ENCODE peak calls at places on chromosomes 6 and 20, in four cellular contexts. One of them, this sample, is unnamed.

GRCh38 chr6:797479-798077 is 104.6 kb upstream of the EXOC2 start:
- DNase-seq in HepG2: peak; percentile 45
- DNase-seq in Panc1: peak; percentile 46
- DNase-seq in K562: peak; percentile 66
- DNase-seq in this sample: peak; percentile 41

GRCh38 chr20:38346247-38346651 is at the start of gene LBP:
- DNase-seq in K562: no peak
- DNase-seq in Panc1: no peak
- DNase-seq in HepG2: no peak
- DNase-seq in this sample: no peak

GRCh38 chr6:27592481-27593199 is 119.7 kb upstream of the ZNF184 start:
- DNase-seq in Panc1: peak; percentile 98
- DNase-seq in K562: peak; percentile 94
- DNase-seq in HepG2: peak; percentile 84
- DNase-seq in this sample: no peak

GRCh38 chr6:62746968-62747367 is 460.9 kb upstream of the KHDRBS2 start:
- DNase-seq in Panc1: no peak
- DNase-seq in HepG2: no peak
- DNase-seq in K562: no peak
- DNase-seq in this sample: no peak

GRCh38 chr6:137233561-137234504 is 14.6 kb upstream of the IFNGR1 start:
- DNase-seq in HepG2: peak; percentile 58
- DNase-seq in Panc1: no peak
- DNase-seq in K562: peak; percentile 36
- DNase-seq in this sample: no peak

GRCh38 chr6:126170875-126171489 is 168.9 kb upstream of the CENPW start:
- DNase-seq in Panc1: no peak
- DNase-seq in K562: peak; percentile 76
- DNase-seq in HepG2: peak; percentile 52
- DNase-seq in this sample: no peak

GRCh38 chr6:3732345-3733141 is 19.0 kb downstream of the PXDC1 start:
- DNase-seq in HepG2: peak; percentile 64
- DNase-seq in K562: peak; percentile 87
- DNase-seq in Panc1: no peak
- DNase-seq in this sample: no peak

GRCh38 chr6:138267971-138268895 is 49.9 kb upstream of the PBOV1 start:
- DNase-seq in K562: no peak
- DNase-seq in HepG2: peak; percentile 24
- DNase-seq in Panc1: no peak
- DNase-seq in this sample: no peak

GRCh38 chr6:122151768-122152167 is 247.7 kb upstream of the HSF2 start:
- DNase-seq in Panc1: no peak
- DNase-seq in HepG2: no peak
- DNase-seq in K562: no peak
- DNase-seq in this sample: no peak

GRCh38 chr6:16055852-16056251 is 73.0 kb upstream of the MYLIP start:
- DNase-seq in K562: no peak
- DNase-seq in HepG2: no peak
- DNase-seq in Panc1: no peak
- DNase-seq in this sample: no peak

GRCh38 chr6:82507112-82507511 is 143.5 kb downstream of the TPBG start:
- DNase-seq in Panc1: no peak
- DNase-seq in K562: no peak
- DNase-seq in HepG2: no peak
- DNase-seq in this sample: no peak

GRCh38 chr20:24957326-24957996 is 8.4 kb downstream of the CST7 start:
- DNase-seq in HepG2: no peak
- DNase-seq in K562: no peak
- DNase-seq in Panc1: no peak
- DNase-seq in this sample: no peak

GRCh38 chr20:611843-612185 is 1.7 kb upstream of the TCF15 start:
- DNase-seq in HepG2: no peak
- DNase-seq in K562: no peak
- DNase-seq in Panc1: no peak
- DNase-seq in this sample: no peak

GRCh38 chr20:53157443-53158408 is 185.6 kb downstream of the TSHZ2 start:
- DNase-seq in K562: peak; percentile 79
- DNase-seq in Panc1: peak; percentile 13
- DNase-seq in HepG2: peak; percentile 72
- DNase-seq in this sample: peak; percentile 72

GRCh38 chr6:25883991-25884390 is 9.9 kb upstream of the SLC17A3 start:
- DNase-seq in Panc1: no peak
- DNase-seq in HepG2: peak; percentile 46
- DNase-seq in K562: no peak
- DNase-seq in this sample: no peak

GRCh38 chr6:9621276-9621675 is 793.6 kb downstream of the TFAP2A start:
- DNase-seq in HepG2: no peak
- DNase-seq in Panc1: no peak
- DNase-seq in K562: no peak
- DNase-seq in this sample: no peak

GRCh38 chr20:57258055-57258454 is 8.4 kb downstream of the BMP7 start:
- DNase-seq in K562: no peak
- DNase-seq in HepG2: no peak
- DNase-seq in Panc1: no peak
- DNase-seq in this sample: no peak

GRCh38 chr6:145275787-145276186 is 459.5 kb downstream of the EPM2A start:
- DNase-seq in HepG2: peak; percentile 55
- DNase-seq in Panc1: no peak
- DNase-seq in K562: no peak
- DNase-seq in this sample: no peak

GRCh38 chr20:61901421-61902212 is 164.1 kb downstream of the TAF4 start:
- DNase-seq in Panc1: no peak
- DNase-seq in HepG2: no peak
- DNase-seq in K562: no peak
- DNase-seq in this sample: no peak

GRCh38 chr6:138410972-138411667 is 7.1 kb downstream of the HEBP2 start:
- DNase-seq in Panc1: peak; percentile 71
- DNase-seq in K562: no peak
- DNase-seq in HepG2: no peak
- DNase-seq in this sample: peak; percentile 16

GRCh38 chr6:81996414-81996813 is 243.9 kb upstream of the TENT5A start:
- DNase-seq in Panc1: no peak
- DNase-seq in K562: no peak
- DNase-seq in HepG2: no peak
- DNase-seq in this sample: no peak

GRCh38 chr6:92495246-92495645 is 924.1 kb downstream of the EPHA7 start:
- DNase-seq in K562: no peak
- DNase-seq in Panc1: no peak
- DNase-seq in HepG2: no peak
- DNase-seq in this sample: no peak

GRCh38 chr20:38153011-38153329 is 12.1 kb downstream of the TGM2 start:
- DNase-seq in Panc1: no peak
- DNase-seq in HepG2: no peak
- DNase-seq in K562: no peak
- DNase-seq in this sample: no peak

GRCh38 chr6:23855497-23856116 is 270.4 kb upstream of the NRSN1 start:
- DNase-seq in K562: no peak
- DNase-seq in Panc1: no peak
- DNase-seq in HepG2: no peak
- DNase-seq in this sample: no peak

GRCh38 chr6:67790569-67790968 is 844.5 kb upstream of the ADGRB3 start:
- DNase-seq in HepG2: no peak
- DNase-seq in K562: no peak
- DNase-seq in Panc1: no peak
- DNase-seq in this sample: no peak

GRCh38 chr6:157830354-157831017 is 7.4 kb downstream of the SNX9 start:
- DNase-seq in Panc1: no peak
- DNase-seq in HepG2: no peak
- DNase-seq in K562: no peak
- DNase-seq in this sample: no peak

GRCh38 chr6:121879149-121879548 is 443.7 kb downstream of the GJA1 start:
- DNase-seq in HepG2: no peak
- DNase-seq in K562: no peak
- DNase-seq in Panc1: no peak
- DNase-seq in this sample: no peak

GRCh38 chr6:125196613-125197012 is 43.0 kb downstream of the TPD52L1 start:
- DNase-seq in HepG2: no peak
- DNase-seq in K562: no peak
- DNase-seq in Panc1: no peak
- DNase-seq in this sample: no peak

GRCh38 chr6:39074486-39074885 is 25.9 kb downstream of the GLP1R start:
- DNase-seq in Panc1: no peak
- DNase-seq in HepG2: no peak
- DNase-seq in K562: no peak
- DNase-seq in this sample: no peak

GRCh38 chr6:161618816-161619454 is 345.1 kb upstream of the AGPAT4 start:
- DNase-seq in K562: peak; percentile 51
- DNase-seq in Panc1: peak; percentile 35
- DNase-seq in HepG2: peak; percentile 49
- DNase-seq in this sample: peak; percentile 10

GRCh38 chr6:20432692-20433091 is 31.0 kb downstream of the E2F3 start:
- DNase-seq in Panc1: no peak
- DNase-seq in K562: no peak
- DNase-seq in HepG2: no peak
- DNase-seq in this sample: no peak
- TF ChIP-seq TCF7L2 in Panc1: no peak
- TF ChIP-seq TCF7L2 in K562: no peak
- TF ChIP-seq TCF7L2 in HepG2: no peak
- TF ChIP-seq TCF7L2 in this sample: no peak

GRCh38 chr6:140601409-140601808 is 1227.0 kb upstream of the CITED2 start:
- DNase-seq in Panc1: no peak
- DNase-seq in K562: no peak
- DNase-seq in HepG2: no peak
- DNase-seq in this sample: no peak

GRCh38 chr6:140597181-140597580 is 1222.7 kb upstream of the CITED2 start:
- DNase-seq in HepG2: no peak
- DNase-seq in Panc1: no peak
- DNase-seq in K562: no peak
- DNase-seq in this sample: no peak

GRCh38 chr6:140602843-140603242 is 1228.4 kb upstream of the CITED2 start:
- DNase-seq in K562: no peak
- DNase-seq in Panc1: no peak
- DNase-seq in HepG2: no peak
- DNase-seq in this sample: no peak

DNA sequence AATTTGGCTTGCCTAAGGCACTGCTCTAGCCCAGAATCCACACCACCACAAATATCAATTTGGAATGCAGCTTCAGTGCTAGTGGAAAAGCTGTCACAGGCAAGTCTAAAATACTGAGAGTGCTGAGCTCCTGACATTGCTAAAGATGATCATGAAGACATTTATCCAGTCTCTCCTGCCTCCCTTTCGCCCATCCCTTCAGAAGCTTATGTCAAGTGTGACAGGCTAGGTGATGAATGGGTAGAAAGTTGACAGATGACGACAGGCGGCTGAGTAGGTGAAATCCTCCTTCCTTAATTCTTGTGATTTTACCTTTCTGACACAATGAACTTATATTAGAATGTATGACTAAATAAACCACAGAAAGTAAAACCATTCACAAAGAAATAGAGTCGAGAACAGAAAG is 1228.0 kb upstream of the CITED2 start:
- DNase-seq in HepG2: no peak
- DNase-seq in K562: no peak
- DNase-seq in Panc1: no peak
- DNase-seq in this sample: no peak
- TF ChIP-seq TCF7L2 in HepG2: no peak
- TF ChIP-seq TCF7L2 in K562: no peak
- TF ChIP-seq TCF7L2 in Panc1: no peak
- TF ChIP-seq TCF7L2 in this sample: no peak

GRCh38 chr20:45138451-45139300 is 14.4 kb upstream of the WFDC12 start:
- DNase-seq in HepG2: peak; percentile 34
- DNase-seq in Panc1: no peak
- DNase-seq in K562: peak; percentile 76
- DNase-seq in this sample: peak; percentile 21
- TF ChIP-seq TCF7L2 in HepG2: no peak
- TF ChIP-seq TCF7L2 in Panc1: no peak
- TF ChIP-seq TCF7L2 in K562: no peak
- TF ChIP-seq TCF7L2 in this sample: no peak

GRCh38 chr20:47004179-47004578 is 109.5 kb downstream of the EYA2 start:
- DNase-seq in HepG2: no peak
- DNase-seq in K562: no peak
- DNase-seq in Panc1: no peak
- DNase-seq in this sample: no peak
- TF ChIP-seq TCF7L2 in HepG2: no peak
- TF ChIP-seq TCF7L2 in K562: no peak
- TF ChIP-seq TCF7L2 in Panc1: no peak
- TF ChIP-seq TCF7L2 in this sample: no peak

GRCh38 chr20:32297439-32297838 is 20.0 kb downstream of the KIF3B start:
- DNase-seq in HepG2: no peak
- DNase-seq in K562: no peak
- DNase-seq in Panc1: no peak
- DNase-seq in this sample: no peak
- TF ChIP-seq TCF7L2 in HepG2: no peak
- TF ChIP-seq TCF7L2 in K562: no peak
- TF ChIP-seq TCF7L2 in Panc1: no peak
- TF ChIP-seq TCF7L2 in this sample: no peak

GRCh38 chr6:134925800-134926199 is 24.1 kb downstream of the ALDH8A1 start:
- DNase-seq in Panc1: no peak
- DNase-seq in K562: no peak
- DNase-seq in HepG2: no peak
- DNase-seq in this sample: no peak
- TF ChIP-seq TCF7L2 in Panc1: no peak
- TF ChIP-seq TCF7L2 in K562: no peak
- TF ChIP-seq TCF7L2 in HepG2: no peak
- TF ChIP-seq TCF7L2 in this sample: no peak

GRCh38 chr6:47438481-47439347 is 38.9 kb upstream of the CD2AP start:
- DNase-seq in K562: no peak
- DNase-seq in Panc1: no peak
- DNase-seq in HepG2: no peak
- DNase-seq in this sample: no peak
- TF ChIP-seq TCF7L2 in K562: no peak
- TF ChIP-seq TCF7L2 in Panc1: no peak
- TF ChIP-seq TCF7L2 in HepG2: no peak
- TF ChIP-seq TCF7L2 in this sample: no peak

This sample was measured in HCT116.